ENCODE peak calls at places on chromosomes 12 and 14, in four cellular contexts. P is cardiac fibroblast, N is fibroblast of pulmonary artery, Y is brain microvascular endothelial cell. G is an unnamed sample.

GRCh38 chr12:89875809-89876208 is 167.2 kb upstream of the ATP2B1 start:
- DNase-seq in P (no peak), N (no peak), Y (no peak), G (no peak)

GRCh38 chr14:88995437-88996198 is 171.2 kb downstream of the TTC8 start:
- DNase-seq in Y (no peak), N (peak), P (peak), G (peak)

GRCh38 chr14:80628547-80628946 is 313.0 kb downstream of the CEP128 start:
- DNase-seq in Y (no peak), N (no peak), P (no peak), G (no peak)

GRCh38 chr12:56995201-56995929 is 11.0 kb downstream of the ZBTB39 start:
- DNase-seq in P (no peak), Y (no peak), N (no peak), G (no peak)

GRCh38 chr14:44149597-44149996 is 357.5 kb downstream of the FSCB start:
- DNase-seq in P (peak), N (peak), Y (no peak), G (no peak)

GRCh38 chr12:54409267-54409666 is 9.8 kb downstream of the ITGA5 start:
- DNase-seq in Y (no peak), P (no peak), N (no peak), G (no peak)

GRCh38 chr14:97381309-97381708 is 584.1 kb downstream of the VRK1 start:
- DNase-seq in Y (no peak), N (no peak), P (no peak), G (no peak)

GRCh38 chr12:41277019-41277770 is 89.1 kb downstream of the PDZRN4 start:
- DNase-seq in N (peak), Y (peak), P (peak), G (peak)

GRCh38 chr14:72780771-72781170 is 113.1 kb downstream of the DPF3 start:
- DNase-seq in N (peak), P (peak), Y (peak), G (peak)

GRCh38 chr14:104438166-104438887 is 141.2 kb upstream of the C14orf180 start:
- DNase-seq in N (no peak), Y (no peak), P (no peak), G (no peak)

GRCh38 chr12:67241482-67241881 is 27.7 kb upstream of the CAND1 start:
- DNase-seq in P (peak), N (no peak), Y (no peak), G (peak)

GRCh38 chr14:95533391-95533821 is 1.4 kb upstream of the GLRX5 start:
- DNase-seq in N (peak), P (peak), Y (peak), G (peak)

GRCh38 chr12:30823140-30823669 is 68.5 kb upstream of the CAPRIN2 start:
- DNase-seq in N (no peak), Y (peak), P (peak), G (peak)

GRCh38 chr12:106235770-106236169 is 12.1 kb downstream of the CKAP4 start:
- DNase-seq in P (no peak), Y (no peak), N (no peak), G (no peak)

GRCh38 chr12:7091660-7092228 is 501 bp downstream of the C1R start:
- DNase-seq in N (peak), Y (no peak), P (no peak), G (no peak)

GRCh38 chr12:39441963-39442894 is 691 bp downstream of the KIF21A start:
- DNase-seq in P (peak), N (peak), Y (peak), G (peak)

GRCh38 chr14:55588259-55588699 is 8.3 kb downstream of the KTN1 start:
- DNase-seq in P (peak), Y (no peak), N (no peak), G (peak)

GRCh38 chr12:122024132-122024785 is 2.6 kb downstream of the BCL7A start:
- DNase-seq in Y (no peak), P (no peak), N (no peak), G (no peak)

GRCh38 chr14:59566725-59567124 is 9.9 kb downstream of the CCDC175 start:
- DNase-seq in Y (no peak), P (no peak), N (no peak), G (no peak)

GRCh38 chr14:71324767-71325272 is 417.6 kb downstream of the PCNX1 start:
- DNase-seq in N (peak), P (peak), Y (peak), G (peak)

GRCh38 chr12:105754313-105754712 is 384.4 kb downstream of the NUAK1 start:
- DNase-seq in Y (no peak), P (no peak), N (no peak), G (no peak)

GRCh38 chr12:109493938-109494337 is 16.5 kb downstream of the UBE3B start:
- DNase-seq in P (no peak), N (no peak), Y (no peak), G (no peak)

GRCh38 chr12:41032386-41032785 is 155.7 kb upstream of the PDZRN4 start:
- DNase-seq in N (no peak), Y (no peak), P (no peak), G (no peak)

GRCh38 chr12:57724936-57725740 is 13.4 kb downstream of the AGAP2 start:
- DNase-seq in Y (no peak), N (no peak), P (no peak), G (no peak)

GRCh38 chr12:92764820-92765219 is 62.0 kb downstream of the PLEKHG7 start:
- DNase-seq in P (peak), Y (peak), N (no peak), G (peak)

GRCh38 chr12:64990991-64991570 is 130.0 kb downstream of the WIF1 start:
- DNase-seq in P (peak), N (no peak), Y (no peak), G (peak)

GRCh38 chr14:53793790-53794560 is 162.7 kb downstream of the BMP4 start:
- DNase-seq in N (peak), Y (no peak), P (peak), G (no peak)

GRCh38 chr14:93824518-93825234 is 36.4 kb upstream of the PRIMA1 start:
- DNase-seq in Y (no peak), P (no peak), N (no peak), G (no peak)

GRCh38 chr14:67698179-67698578 is 2.6 kb upstream of the RDH11 start:
- DNase-seq in P (no peak), Y (no peak), N (no peak), G (no peak)

GRCh38 chr12:124548854-124549378 is 18.5 kb downstream of the NCOR2 start:
- DNase-seq in P (peak), N (peak), Y (peak), G (peak)

GRCh38 chr12:82857911-82858533 is 171.3 kb downstream of the TMTC2 start:
- DNase-seq in Y (no peak), P (no peak), N (no peak), G (no peak)

GRCh38 chr12:118015944-118016343 is 559 bp upstream of the RFC5 start:
- DNase-seq in P (no peak), N (no peak), Y (no peak), G (no peak)

GRCh38 chr12:76863811-76864210 is 15.0 kb downstream of the CSRP2 start:
- DNase-seq in P (peak), N (no peak), Y (no peak), G (peak)

GRCh38 chr12:97801471-97802045 is 339.0 kb downstream of the RMST start:
- DNase-seq in N (no peak), P (no peak), Y (no peak), G (no peak)

GRCh38 chr14:100313464-100314230 is 7.4 kb upstream of the SLC25A29 start:
- DNase-seq in Y (no peak), P (no peak), N (no peak), G (no peak)

GRCh38 chr12:71240941-71241340 is 83.1 kb upstream of the TSPAN8 start:
- DNase-seq in Y (no peak), P (no peak), N (no peak), G (no peak)

GRCh38 chr14:96662116-96662901 is 134.9 kb upstream of the VRK1 start:
- DNase-seq in Y (no peak), N (no peak), P (no peak), G (peak)

GRCh38 chr12:129773170-129773493 is 130.7 kb downstream of the TMEM132D start:
- DNase-seq in Y (no peak), N (no peak), P (no peak), G (no peak)
- TF ChIP-seq CTCF in Y (no peak), N (no peak), P (no peak), G (no peak)

DNA sequence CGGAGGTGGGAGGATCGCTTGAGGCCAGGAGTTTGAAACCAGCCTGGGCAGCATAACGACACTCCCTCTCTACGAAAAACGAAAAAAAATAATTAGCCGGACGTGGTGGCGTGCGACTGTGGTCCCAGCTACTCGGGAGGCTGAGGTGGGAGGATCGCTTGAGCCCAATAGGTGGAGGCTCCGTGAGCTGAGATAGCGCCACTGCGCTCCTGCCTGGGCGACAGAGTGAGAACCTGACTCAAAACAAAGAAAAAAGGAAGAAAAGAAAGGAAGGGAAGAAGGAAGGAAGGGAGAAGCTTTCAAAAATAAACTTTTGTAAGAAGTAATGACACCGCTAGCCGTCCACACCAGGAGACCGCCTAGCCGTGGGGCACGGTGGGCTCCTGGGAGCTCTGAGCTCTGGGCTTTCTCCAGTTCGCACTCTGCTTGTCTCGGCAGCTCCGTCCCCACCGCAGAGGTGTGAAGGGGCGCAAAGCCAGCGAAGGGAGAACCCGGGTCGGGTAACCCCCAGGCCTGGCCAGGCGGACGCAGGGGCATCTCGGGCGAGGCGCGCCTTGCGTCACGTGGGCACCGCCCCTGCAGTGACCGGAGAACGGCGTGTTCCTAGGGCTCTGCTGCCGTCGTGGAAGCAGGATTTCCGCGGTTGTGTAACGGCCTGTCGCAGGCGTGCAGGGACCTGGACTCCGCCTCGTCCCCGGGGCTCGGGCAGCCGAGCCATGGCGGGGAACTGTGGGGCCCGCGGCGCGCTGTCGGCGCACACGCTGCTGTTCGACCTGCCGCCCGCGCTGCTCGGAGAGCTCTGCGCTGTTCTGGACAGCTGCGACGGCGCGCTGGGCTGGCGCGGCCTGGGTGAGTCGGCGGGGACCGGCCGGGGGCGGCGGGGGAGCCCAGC is at the start of gene IRAK3:
- DNase-seq in Y (no peak), N (peak), P (peak), G (peak)
- H3K4me3 ChIP-seq in Y (peak), N (peak), P (peak), G (peak)

DNA sequence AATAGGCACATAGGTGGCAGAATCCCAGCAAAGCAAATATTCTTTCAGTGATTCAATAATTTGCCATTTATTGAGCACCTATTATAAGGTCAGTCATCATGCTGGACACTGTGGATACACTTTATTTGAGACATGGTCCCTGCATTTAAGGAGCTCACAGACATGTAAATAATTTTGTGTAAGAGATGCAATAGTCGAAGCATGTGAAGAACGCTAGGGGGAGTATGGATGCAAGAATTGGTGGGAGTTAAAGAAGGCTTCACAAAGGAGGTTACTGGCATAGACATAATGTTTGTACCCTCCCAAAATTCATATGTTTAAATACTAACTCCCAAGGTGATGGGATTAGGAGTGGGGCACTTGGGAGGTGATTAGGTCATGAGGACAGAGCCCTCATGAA is 260.6 kb upstream of the GARIN6 start:
- DNase-seq in Y (peak), P (peak), N (peak), G (peak)
- TF ChIP-seq CTCF in Y (peak), P (peak), N (peak), G (peak)

GRCh38 chr14:22882529-22883190 is 362 bp upstream of the REM2 start:
- DNase-seq in Y (peak), N (peak), P (peak), G (peak)

GRCh38 chr14:22882064-22882463 is 958 bp upstream of the REM2 start:
- DNase-seq in N (no peak), Y (no peak), P (no peak), G (no peak)

GRCh38 chr14:22884721-22885523 is 1.9 kb downstream of the REM2 start:
- DNase-seq in P (no peak), N (no peak), Y (no peak), G (no peak)

GRCh38 chr14:22885975-22886374 is 3.0 kb downstream of the REM2 start:
- DNase-seq in N (no peak), P (no peak), Y (no peak), G (no peak)

GRCh38 chr14:22883191-22883976 is at the start of gene REM2:
- DNase-seq in N (no peak), P (no peak), Y (no peak), G (no peak)
- H3K4me3 ChIP-seq in N (no peak), P (no peak), Y (no peak), G (no peak)

DNA sequence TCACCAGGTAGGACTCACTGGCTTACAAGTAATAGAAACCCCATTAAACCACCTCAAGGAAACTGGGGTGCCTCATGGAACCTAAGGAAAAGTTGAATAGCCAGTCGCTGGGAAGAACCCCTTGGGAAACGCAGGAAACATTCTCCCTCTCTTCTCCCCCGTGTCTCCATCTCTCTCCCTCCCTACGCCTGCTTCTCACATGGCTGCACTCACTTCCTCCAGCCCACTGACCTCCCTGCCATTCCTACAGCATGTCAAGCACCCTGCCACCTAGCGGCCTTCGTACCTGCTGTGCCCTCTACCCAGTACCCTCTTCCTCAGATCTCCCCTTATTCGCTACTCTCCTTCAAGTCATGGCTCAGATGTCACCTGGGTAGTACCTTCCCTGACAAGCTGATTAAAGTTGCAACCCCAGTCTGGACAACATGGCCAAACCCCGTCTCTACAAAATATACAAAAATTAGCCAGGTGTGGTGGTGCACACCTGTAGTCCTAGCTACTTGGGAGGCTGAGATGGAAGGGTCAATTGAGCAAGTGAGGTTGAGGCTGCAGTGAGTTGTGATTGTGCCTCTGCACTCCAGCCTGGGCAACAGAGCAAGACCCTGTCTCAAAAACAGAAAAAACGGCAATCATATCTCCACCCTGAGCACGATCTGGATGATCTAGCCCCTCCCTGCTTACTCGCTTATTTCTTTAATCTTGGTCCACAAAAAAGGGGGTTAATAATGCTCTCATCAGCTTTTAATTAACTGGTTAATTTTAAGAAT is 6.4 kb upstream of the DTX1 start:
- DNase-seq in P (peak), N (peak), Y (no peak), G (no peak)
- TF ChIP-seq CTCF in P (peak), N (peak), Y (peak), G (peak)

DNA sequence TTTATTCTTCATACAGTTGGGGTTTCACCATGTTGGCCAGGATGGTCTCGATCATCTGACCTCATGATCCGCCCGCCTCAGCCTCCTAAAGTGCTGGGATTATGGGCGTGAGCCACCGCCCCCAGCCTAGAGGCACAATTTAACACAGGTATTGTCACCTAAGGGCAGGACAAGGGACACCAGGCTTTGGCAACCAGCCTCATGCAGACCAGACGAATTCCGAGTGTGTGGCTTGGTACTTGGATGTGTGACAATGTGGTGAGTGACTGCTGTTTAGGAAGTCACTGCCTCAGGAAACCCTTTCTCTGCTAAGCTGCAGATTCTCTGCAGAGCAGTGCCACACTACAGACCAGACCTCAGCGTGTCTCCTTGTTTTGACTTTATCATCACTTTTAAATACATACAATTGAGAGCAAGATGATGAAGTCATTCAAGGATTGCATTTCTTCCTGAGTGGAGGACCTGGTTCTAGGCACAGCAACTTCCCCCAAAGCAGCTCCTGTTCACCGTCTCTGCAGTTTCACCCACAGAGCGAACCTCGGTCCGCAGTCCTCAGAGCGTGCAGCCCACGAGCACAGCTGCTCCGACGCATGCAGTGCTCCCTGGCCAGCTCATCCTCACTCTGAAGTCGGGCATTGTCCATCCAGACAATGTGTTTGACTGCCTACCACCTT is 235.1 kb downstream of the CHST11 start:
- DNase-seq in Y (no peak), P (no peak), N (no peak), G (no peak)
- H3K4me3 ChIP-seq in Y (no peak), P (no peak), N (no peak), G (no peak)

G was measured in fibroblast of mammary gland.